ENCODE peak calls at places on chromosomes 13 and 19, in nine cellular contexts. W is NCI-H146; Y is NCI-H524; R is upper lobe of right lung; A is left lung; O is AG20443; L is HFF-Myc; P is CD4-positive, alpha-beta T cell; I is aorta. M is an unnamed sample.

GRCh38 chr13:84980571-84980970 is 818.6 kb downstream of the SLITRK6 start:
- DNase-seq in W (no peak), Y (no peak), R (no peak), A (no peak), O (no peak), L (no peak), P (no peak), I (no peak), M (no peak)

GRCh38 chr19:4730740-4731171 is 7.1 kb upstream of the DPP9 start:
- DNase-seq in W (no peak), Y (peak; percentile 18), R (no peak), A (no peak), O (peak; percentile 36), L (no peak), P (peak; percentile 63), I (no peak), M (peak; percentile 17)

GRCh38 chr19:35717665-35718344 is at the start of gene KMT2B:
- DNase-seq in W (no peak), Y (no peak), R (no peak), A (peak; percentile 98), O (peak; percentile 98), L (no peak), P (no peak), I (no peak), M (no peak)

GRCh38 chr13:32988588-32989256 is 27.5 kb upstream of the KL start:
- DNase-seq in W (peak; percentile 5), Y (no peak), R (no peak), A (no peak), O (no peak), L (no peak), P (no peak), I (no peak), M (no peak)

GRCh38 chr13:77898097-77898496 is 20.5 kb downstream of the EDNRB start:
- DNase-seq in W (no peak), Y (no peak), R (no peak), A (no peak), O (no peak), L (no peak), P (no peak), I (no peak), M (no peak)

GRCh38 chr13:110341445-110342247 is 34.6 kb downstream of the COL4A2 start:
- DNase-seq in W (peak; percentile 8), Y (no peak), R (no peak), A (no peak), O (no peak), L (no peak), P (no peak), I (peak; percentile 71), M (no peak)

GRCh38 chr19:32291876-32292275 is 53.5 kb upstream of the ZNF507 start:
- DNase-seq in W (no peak), Y (no peak), R (no peak), A (no peak), O (no peak), L (no peak), P (no peak), I (no peak), M (no peak)

GRCh38 chr13:111460548-111461444 is 140.4 kb downstream of the TEX29 start:
- DNase-seq in W (peak; percentile 76), Y (peak; percentile 57), R (no peak), A (no peak), O (peak; percentile 81), L (peak; percentile 15), P (no peak), I (no peak), M (no peak)

GRCh38 chr19:13208131-13208963 is 58.1 kb downstream of the IER2 start:
- DNase-seq in W (no peak), Y (no peak), R (peak; percentile 73), A (peak; percentile 84), O (peak; percentile 84), L (peak; percentile 60), P (no peak), I (peak; percentile 79), M (no peak)

GRCh38 chr13:66774046-66774445 is 456.1 kb downstream of the PCDH9 start:
- DNase-seq in W (no peak), Y (no peak), R (no peak), A (no peak), O (no peak), L (no peak), P (no peak), I (no peak), M (no peak)

GRCh38 chr19:58261968-58262921 is 16.5 kb upstream of the ZNF8 start:
- DNase-seq in W (no peak), Y (no peak), R (no peak), A (no peak), O (no peak), L (no peak), P (no peak), I (no peak), M (no peak)

GRCh38 chr13:77492982-77493381 is 42.5 kb upstream of the SCEL start:
- DNase-seq in W (peak; percentile 66), Y (peak; percentile 73), R (no peak), A (no peak), O (no peak), L (no peak), P (no peak), I (no peak), M (no peak)

GRCh38 chr19:34962945-34963530 is 991 bp downstream of the ZNF792 start:
- DNase-seq in W (no peak), Y (no peak), R (no peak), A (no peak), O (peak; percentile 41), L (no peak), P (no peak), I (no peak), M (no peak)

GRCh38 chr19:17681505-17682125 is 6.5 kb downstream of the UNC13A start:
- DNase-seq in W (no peak), Y (no peak), R (no peak), A (no peak), O (peak; percentile 78), L (peak; percentile 33), P (no peak), I (no peak), M (no peak)

GRCh38 chr19:6800991-6801396 is 28.5 kb downstream of the VAV1 start:
- DNase-seq in W (no peak), Y (no peak), R (no peak), A (no peak), O (peak; percentile 52), L (no peak), P (no peak), I (no peak), M (no peak)

GRCh38 chr19:54172764-54173699 is at the start of gene TMC4:
- DNase-seq in W (peak; percentile 94), Y (no peak), R (peak; percentile 88), A (peak; percentile 87), O (no peak), L (no peak), P (no peak), I (no peak), M (no peak)

GRCh38 chr13:21231426-21231945 is 55.0 kb downstream of the MRPL57 start:
- DNase-seq in W (no peak), Y (no peak), R (no peak), A (no peak), O (no peak), L (no peak), P (no peak), I (no peak), M (no peak)

GRCh38 chr13:48449656-48450055 is 36.7 kb upstream of the LPAR6 start:
- DNase-seq in W (no peak), Y (no peak), R (no peak), A (no peak), O (no peak), L (peak; percentile 27), P (no peak), I (no peak), M (no peak)

GRCh38 chr19:31260171-31260933 is 88.9 kb downstream of the TSHZ3 start:
- DNase-seq in W (no peak), Y (no peak), R (no peak), A (no peak), O (no peak), L (no peak), P (no peak), I (no peak), M (no peak)

GRCh38 chr19:1755467-1756155 is 2.3 kb downstream of the ONECUT3 start:
- DNase-seq in W (no peak), Y (no peak), R (no peak), A (peak; percentile 65), O (no peak), L (no peak), P (no peak), I (no peak), M (no peak)

GRCh38 chr13:20197361-20197834 is 4.7 kb upstream of the GJB2 start:
- DNase-seq in W (peak; percentile 40), Y (peak; percentile 62), R (no peak), A (no peak), O (peak; percentile 66), L (peak; percentile 6), P (no peak), I (no peak), M (no peak)

GRCh38 chr13:103948477-103948876 is 882.3 kb upstream of the SLC10A2 start:
- DNase-seq in W (no peak), Y (no peak), R (no peak), A (no peak), O (no peak), L (no peak), P (no peak), I (no peak), M (no peak)

GRCh38 chr19:16584825-16585801 is 12.9 kb upstream of the SLC35E1 start:
- DNase-seq in W (no peak), Y (peak; percentile 57), R (no peak), A (peak; percentile 49), O (no peak), L (no peak), P (no peak), I (no peak), M (no peak)

GRCh38 chr13:19618925-19619324 is 14.5 kb upstream of the MPHOSPH8 start:
- DNase-seq in W (no peak), Y (peak; percentile 35), R (no peak), A (no peak), O (peak; percentile 74), L (no peak), P (no peak), I (no peak), M (no peak)